ENCODE peak calls at places on chromosome 13, in four cellular contexts. One of them, this sample, is unnamed.

GRCh38 chr13:30654430-30654829 is 36.7 kb downstream of the USPL1 start:
- DNase-seq in H1: no peak
- DNase-seq in HepG2: no peak
- DNase-seq in SK-N-SH: no peak
- DNase-seq in this sample: no peak

GRCh38 chr13:20181180-20181579 is 11.6 kb downstream of the GJB2 start:
- DNase-seq in SK-N-SH: no peak
- DNase-seq in H1: no peak
- DNase-seq in HepG2: no peak
- DNase-seq in this sample: no peak

GRCh38 chr13:31023126-31023525 is 90.7 kb downstream of the TEX26 start:
- DNase-seq in H1: no peak
- DNase-seq in SK-N-SH: no peak
- DNase-seq in HepG2: no peak
- DNase-seq in this sample: no peak

GRCh38 chr13:43686557-43686956 is 100.2 kb downstream of the ENOX1 start:
- DNase-seq in HepG2: peak
- DNase-seq in H1: no peak
- DNase-seq in SK-N-SH: peak
- DNase-seq in this sample: no peak

GRCh38 chr13:109790071-109790470 is 3.7 kb upstream of the IRS2 start:
- DNase-seq in HepG2: no peak
- DNase-seq in H1: no peak
- DNase-seq in SK-N-SH: no peak
- DNase-seq in this sample: no peak

GRCh38 chr13:22848539-22849052 is 332.2 kb upstream of the SGCG start:
- DNase-seq in HepG2: peak
- DNase-seq in SK-N-SH: peak
- DNase-seq in H1: peak
- DNase-seq in this sample: no peak

GRCh38 chr13:112705286-112705685 is 15.4 kb downstream of the ATP11A start:
- DNase-seq in H1: no peak
- DNase-seq in SK-N-SH: no peak
- DNase-seq in HepG2: no peak
- DNase-seq in this sample: no peak

GRCh38 chr13:49357694-49358093 is 86.2 kb downstream of the CAB39L start:
- DNase-seq in SK-N-SH: no peak
- DNase-seq in H1: no peak
- DNase-seq in HepG2: no peak
- DNase-seq in this sample: no peak

GRCh38 chr13:105991622-105992254 is 543.7 kb downstream of the EFNB2 start:
- DNase-seq in H1: no peak
- DNase-seq in HepG2: no peak
- DNase-seq in SK-N-SH: no peak
- DNase-seq in this sample: peak

GRCh38 chr13:39895254-39895653 is 239.8 kb downstream of the COG6 start:
- DNase-seq in SK-N-SH: no peak
- DNase-seq in HepG2: no peak
- DNase-seq in H1: no peak
- DNase-seq in this sample: no peak

GRCh38 chr13:39892731-39893293 is 237.3 kb downstream of the COG6 start:
- DNase-seq in HepG2: no peak
- DNase-seq in SK-N-SH: peak
- DNase-seq in H1: no peak
- DNase-seq in this sample: no peak

GRCh38 chr13:39893808-39894207 is 238.3 kb downstream of the COG6 start:
- DNase-seq in SK-N-SH: no peak
- DNase-seq in H1: no peak
- DNase-seq in HepG2: no peak
- DNase-seq in this sample: no peak

GRCh38 chr13:39897636-39898035 is 242.2 kb downstream of the COG6 start:
- DNase-seq in SK-N-SH: no peak
- DNase-seq in H1: no peak
- DNase-seq in HepG2: no peak
- DNase-seq in this sample: no peak

GRCh38 chr13:39894586-39894985 is 239.1 kb downstream of the COG6 start:
- DNase-seq in H1: no peak
- DNase-seq in SK-N-SH: no peak
- DNase-seq in HepG2: no peak
- DNase-seq in this sample: no peak
- TF ChIP-seq JUND in H1: no peak
- TF ChIP-seq JUND in SK-N-SH: no peak
- TF ChIP-seq JUND in HepG2: no peak
- TF ChIP-seq JUND in this sample: no peak

DNA sequence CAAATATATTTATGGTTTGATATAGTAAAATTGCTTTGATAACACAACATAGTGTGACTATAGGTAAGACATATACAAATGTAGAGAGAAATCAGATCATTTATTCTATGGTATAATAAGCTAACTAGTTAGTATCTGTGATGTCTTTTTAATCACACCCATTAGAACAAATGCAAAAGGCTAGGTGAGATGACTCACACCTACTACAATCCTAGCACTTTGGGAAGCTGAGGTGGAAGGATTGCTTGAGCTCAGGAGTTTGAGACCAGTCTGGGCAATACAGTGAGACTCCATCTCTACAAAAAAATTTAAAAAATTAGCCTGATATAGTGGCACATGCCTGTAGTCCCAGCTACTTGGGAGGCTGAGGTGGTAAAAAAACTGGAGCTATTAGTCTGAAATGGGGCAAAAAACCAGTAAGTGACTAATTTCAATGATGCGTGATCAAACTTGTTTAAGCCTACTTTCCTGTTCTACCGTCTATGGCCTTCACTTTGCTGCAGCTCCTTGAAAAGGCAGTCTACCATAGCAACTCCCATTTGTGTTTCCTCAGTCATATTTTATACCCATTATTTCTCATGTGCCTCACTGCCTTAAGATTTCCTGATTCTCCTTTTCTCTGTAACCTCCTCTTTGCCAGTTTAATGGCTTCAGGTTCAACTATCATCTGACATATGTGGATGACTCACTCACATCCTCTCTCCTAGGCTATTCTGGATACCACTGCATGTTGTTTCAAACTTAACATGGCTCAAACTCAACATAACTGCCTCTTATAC is 12.5 kb downstream of the ALG5 start:
- DNase-seq in H1: no peak
- DNase-seq in SK-N-SH: no peak
- DNase-seq in HepG2: no peak
- DNase-seq in this sample: no peak
- TF ChIP-seq JUND in H1: no peak
- TF ChIP-seq JUND in SK-N-SH: peak
- TF ChIP-seq JUND in HepG2: no peak
- TF ChIP-seq JUND in this sample: no peak

DNA sequence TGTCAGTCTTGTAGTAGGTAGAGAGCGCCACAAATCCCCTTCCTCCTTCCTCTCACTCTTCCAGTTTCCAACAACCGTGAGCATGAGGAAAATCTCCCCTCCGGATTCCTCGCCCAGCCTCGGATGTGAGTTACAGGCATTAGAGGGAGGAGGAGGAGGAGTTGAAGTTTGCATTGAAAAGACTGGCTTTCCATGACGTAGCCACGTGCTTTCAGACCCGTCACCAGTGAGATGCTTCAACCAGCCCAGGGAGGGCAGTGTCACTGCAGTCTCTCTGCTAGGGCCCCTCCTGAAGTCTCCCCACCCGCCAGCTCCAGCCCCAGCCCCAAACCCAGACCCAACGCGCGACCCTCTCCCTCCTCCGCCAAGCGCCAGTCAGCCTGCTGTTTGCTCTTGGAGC is 444 bp upstream of the FGF14 start:
- DNase-seq in SK-N-SH: peak
- DNase-seq in H1: peak
- DNase-seq in HepG2: no peak
- DNase-seq in this sample: peak
- TF ChIP-seq JUND in SK-N-SH: no peak
- TF ChIP-seq JUND in H1: no peak
- TF ChIP-seq JUND in HepG2: no peak
- TF ChIP-seq JUND in this sample: no peak

DNA sequence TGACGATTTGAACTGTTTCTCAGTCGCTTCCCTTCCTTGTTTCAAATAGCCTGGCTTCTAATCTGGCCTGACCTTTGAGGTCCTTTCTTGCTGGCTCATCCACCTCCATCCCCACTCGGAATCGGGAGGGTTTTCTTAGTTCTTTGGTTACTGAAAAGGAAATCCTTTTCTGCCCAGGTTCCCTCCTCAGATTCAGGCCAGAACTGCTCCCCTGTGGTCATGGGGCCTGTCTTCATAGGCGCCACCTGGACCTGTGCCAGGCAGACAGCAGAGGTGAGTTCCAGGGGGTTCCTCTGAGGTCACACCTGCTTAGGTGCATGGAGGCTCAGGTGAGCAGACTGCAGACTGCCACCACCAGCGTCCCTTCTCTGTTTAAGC is 62.4 kb downstream of the AKAP11 start:
- DNase-seq in SK-N-SH: no peak
- DNase-seq in HepG2: no peak
- DNase-seq in H1: peak
- DNase-seq in this sample: no peak
- TF ChIP-seq JUND in SK-N-SH: no peak
- TF ChIP-seq JUND in HepG2: no peak
- TF ChIP-seq JUND in H1: no peak
- TF ChIP-seq JUND in this sample: no peak

GRCh38 chr13:99155821-99156220 is 44.8 kb upstream of the UBAC2 start:
- DNase-seq in HepG2: no peak
- DNase-seq in H1: no peak
- DNase-seq in SK-N-SH: no peak
- DNase-seq in this sample: no peak

GRCh38 chr13:99154064-99154463 is 46.6 kb upstream of the UBAC2 start:
- DNase-seq in H1: no peak
- DNase-seq in HepG2: no peak
- DNase-seq in SK-N-SH: no peak
- DNase-seq in this sample: no peak

GRCh38 chr13:99153219-99153618 is 47.4 kb upstream of the UBAC2 start:
- DNase-seq in HepG2: no peak
- DNase-seq in H1: no peak
- DNase-seq in SK-N-SH: no peak
- DNase-seq in this sample: no peak

GRCh38 chr13:99150575-99151370 is 49.9 kb upstream of the UBAC2 start:
- DNase-seq in SK-N-SH: no peak
- DNase-seq in HepG2: no peak
- DNase-seq in H1: no peak
- DNase-seq in this sample: no peak

GRCh38 chr13:99151516-99151915 is 49.1 kb upstream of the UBAC2 start:
- DNase-seq in HepG2: no peak
- DNase-seq in SK-N-SH: no peak
- DNase-seq in H1: no peak
- DNase-seq in this sample: no peak
- TF ChIP-seq JUND in HepG2: no peak
- TF ChIP-seq JUND in SK-N-SH: peak
- TF ChIP-seq JUND in H1: no peak
- TF ChIP-seq JUND in this sample: no peak

This sample was measured in T47D.